ENCODE peak calls at places on chromosome 16, in eight cellular contexts. V, Z, C, D, F, H, T and Y are unnamed samples.

GRCh38 chr16:81384006-81384405 is 60.6 kb upstream of the CMIP start:
- DNase-seq in V (no peak), Z (no peak), C (peak; percentile 36), D (no peak), F (no peak), H (peak; percentile 93), T (no peak), Y (no peak)

GRCh38 chr16:1535391-1536291 is 2.2 kb downstream of the TMEM204 start:
- DNase-seq in V (no peak), Z (peak; percentile 48), C (peak; percentile 45), D (no peak), F (no peak), H (no peak), T (no peak), Y (no peak)

GRCh38 chr16:12729448-12729847 is 74.2 kb downstream of the CPPED1 start:
- DNase-seq in V (no peak), Z (no peak), C (peak; percentile 44), D (no peak), F (no peak), H (peak; percentile 68), T (no peak), Y (no peak)

GRCh38 chr16:31135535-31136286 is at the start of gene PRSS8:
- DNase-seq in V (peak; percentile 70), Z (no peak), C (no peak), D (no peak), F (no peak), H (no peak), T (no peak), Y (no peak)

GRCh38 chr16:9297437-9298113 is 206.1 kb downstream of the HAPSTR1 start:
- DNase-seq in V (no peak), Z (peak; percentile 23), C (peak; percentile 1), D (peak; percentile 10), F (no peak), H (no peak), T (no peak), Y (no peak)

GRCh38 chr16:68283840-68284595 is 19.7 kb downstream of the SLC7A6 start:
- DNase-seq in V (peak; percentile 73), Z (no peak), C (no peak), D (no peak), F (no peak), H (no peak), T (no peak), Y (no peak)

GRCh38 chr16:21950782-21951521 is 2.2 kb upstream of the UQCRC2 start:
- DNase-seq in V (no peak), Z (peak; percentile 12), C (peak; percentile 55), D (no peak), F (no peak), H (peak; percentile 38), T (no peak), Y (no peak)

GRCh38 chr16:81449899-81450608 is 5.4 kb downstream of the CMIP start:
- DNase-seq in V (no peak), Z (no peak), C (no peak), D (no peak), F (no peak), H (no peak), T (no peak), Y (no peak)

GRCh38 chr16:27363797-27364196 is 38.2 kb upstream of the IL21R start:
- DNase-seq in V (peak; percentile 33), Z (no peak), C (no peak), D (no peak), F (no peak), H (no peak), T (no peak), Y (no peak)

GRCh38 chr16:30813821-30814189 is 26.8 kb upstream of the ZNF629 start:
- DNase-seq in V (no peak), Z (no peak), C (no peak), D (no peak), F (no peak), H (no peak), T (no peak), Y (no peak)

GRCh38 chr16:54282202-54282922 is 4.2 kb downstream of the IRX3 start:
- DNase-seq in V (no peak), Z (peak; percentile 61), C (peak; percentile 53), D (no peak), F (no peak), H (peak; percentile 82), T (no peak), Y (no peak)

GRCh38 chr16:15795615-15796014 is 61.2 kb downstream of the MYH11 start:
- DNase-seq in V (no peak), Z (no peak), C (no peak), D (no peak), F (no peak), H (no peak), T (no peak), Y (no peak)

GRCh38 chr16:84826558-84826941 is 6.8 kb downstream of the CRISPLD2 start:
- DNase-seq in V (no peak), Z (no peak), C (peak; percentile 79), D (no peak), F (no peak), H (no peak), T (no peak), Y (no peak)

GRCh38 chr16:49596119-49596518 is 222.5 kb downstream of the C16orf78 start:
- DNase-seq in V (no peak), Z (no peak), C (peak; percentile 62), D (no peak), F (no peak), H (peak; percentile 36), T (no peak), Y (no peak)

GRCh38 chr16:23836404-23837291 is 865 bp downstream of the PRKCB start:
- DNase-seq in V (no peak), Z (peak; percentile 57), C (no peak), D (no peak), F (no peak), H (peak; percentile 7), T (no peak), Y (peak; percentile 29)

GRCh38 chr16:60027351-60027750 is 1293.2 kb upstream of the GOT2 start:
- DNase-seq in V (no peak), Z (no peak), C (no peak), D (no peak), F (no peak), H (no peak), T (no peak), Y (no peak)

GRCh38 chr16:694187-694862 is 4.1 kb upstream of the WDR24 start:
- DNase-seq in V (no peak), Z (no peak), C (no peak), D (no peak), F (no peak), H (no peak), T (no peak), Y (no peak)

GRCh38 chr16:25033852-25034251 is 18.7 kb upstream of the ARHGAP17 start:
- DNase-seq in V (no peak), Z (no peak), C (peak; percentile 71), D (no peak), F (no peak), H (peak; percentile 74), T (no peak), Y (no peak)

GRCh38 chr16:88769617-88770458 is 15.2 kb downstream of the PIEZO1 start:
- DNase-seq in V (no peak), Z (peak; percentile 56), C (no peak), D (no peak), F (no peak), H (peak; percentile 65), T (peak; percentile 86), Y (peak; percentile 91)

GRCh38 chr16:62035115-62036092 is 834 bp downstream of the CDH8 start:
- DNase-seq in V (no peak), Z (no peak), C (no peak), D (no peak), F (no peak), H (peak; percentile 72), T (no peak), Y (no peak)